ENCODE peak calls at places on chromosome 2, in six cellular contexts. One of them, this sample, is unnamed.

GRCh38 chr2:20530520-20530919 is 83.6 kb downstream of the RHOB start:
- DNase-seq in fibroblast of the aortic adventitia: no peak
- DNase-seq in SK-N-SH: no peak
- DNase-seq in ovary: no peak
- DNase-seq in small intestine: no peak
- DNase-seq in lower leg skin: no peak
- DNase-seq in this sample: no peak

GRCh38 chr2:172083725-172084483 is 1.4 kb upstream of the DLX1 start:
- DNase-seq in fibroblast of the aortic adventitia: no peak
- DNase-seq in SK-N-SH: peak; percentile 30
- DNase-seq in ovary: no peak
- DNase-seq in small intestine: no peak
- DNase-seq in lower leg skin: no peak
- DNase-seq in this sample: no peak

GRCh38 chr2:147172493-147173185 is 672.2 kb upstream of the ACVR2A start:
- DNase-seq in fibroblast of the aortic adventitia: no peak
- DNase-seq in SK-N-SH: no peak
- DNase-seq in ovary: no peak
- DNase-seq in small intestine: no peak
- DNase-seq in lower leg skin: no peak
- DNase-seq in this sample: peak; percentile 60

GRCh38 chr2:130372833-130373807 is 17.3 kb downstream of the PTPN18 start:
- DNase-seq in fibroblast of the aortic adventitia: no peak
- DNase-seq in SK-N-SH: no peak
- DNase-seq in ovary: no peak
- DNase-seq in small intestine: no peak
- DNase-seq in lower leg skin: peak; percentile 86
- DNase-seq in this sample: no peak

GRCh38 chr2:145854039-145854755 is 1334.3 kb upstream of the ZEB2 start:
- DNase-seq in fibroblast of the aortic adventitia: no peak
- DNase-seq in SK-N-SH: no peak
- DNase-seq in ovary: no peak
- DNase-seq in small intestine: no peak
- DNase-seq in lower leg skin: no peak
- DNase-seq in this sample: no peak

GRCh38 chr2:216221806-216222205 is 112.7 kb downstream of the XRCC5 start:
- DNase-seq in fibroblast of the aortic adventitia: peak; percentile 42
- DNase-seq in SK-N-SH: no peak
- DNase-seq in ovary: no peak
- DNase-seq in small intestine: no peak
- DNase-seq in lower leg skin: no peak
- DNase-seq in this sample: peak; percentile 47

GRCh38 chr2:108573070-108573469 is 38.8 kb downstream of the LIMS1 start:
- DNase-seq in fibroblast of the aortic adventitia: peak; percentile 94
- DNase-seq in SK-N-SH: no peak
- DNase-seq in ovary: no peak
- DNase-seq in small intestine: no peak
- DNase-seq in lower leg skin: no peak
- DNase-seq in this sample: peak; percentile 71

GRCh38 chr2:215784371-215784783 is 229.0 kb downstream of the MREG start:
- DNase-seq in fibroblast of the aortic adventitia: peak; percentile 98
- DNase-seq in SK-N-SH: peak; percentile 22
- DNase-seq in ovary: no peak
- DNase-seq in small intestine: no peak
- DNase-seq in lower leg skin: no peak
- DNase-seq in this sample: no peak

GRCh38 chr2:102117488-102117887 is 25.1 kb upstream of the IL1R1 start:
- DNase-seq in fibroblast of the aortic adventitia: peak; percentile 37
- DNase-seq in SK-N-SH: no peak
- DNase-seq in ovary: no peak
- DNase-seq in small intestine: no peak
- DNase-seq in lower leg skin: no peak
- DNase-seq in this sample: no peak

GRCh38 chr2:42929985-42930581 is 137.7 kb upstream of the HAAO start:
- DNase-seq in fibroblast of the aortic adventitia: peak; percentile 94
- DNase-seq in SK-N-SH: no peak
- DNase-seq in ovary: no peak
- DNase-seq in small intestine: no peak
- DNase-seq in lower leg skin: no peak
- DNase-seq in this sample: no peak

GRCh38 chr2:177247693-177248262 is 16.7 kb downstream of the NFE2L2 start:
- DNase-seq in fibroblast of the aortic adventitia: no peak
- DNase-seq in SK-N-SH: no peak
- DNase-seq in ovary: no peak
- DNase-seq in small intestine: no peak
- DNase-seq in lower leg skin: peak; percentile 61
- DNase-seq in this sample: no peak

GRCh38 chr2:49687873-49688272 is 533.6 kb upstream of the FSHR start:
- DNase-seq in fibroblast of the aortic adventitia: no peak
- DNase-seq in SK-N-SH: no peak
- DNase-seq in ovary: no peak
- DNase-seq in small intestine: no peak
- DNase-seq in lower leg skin: no peak
- DNase-seq in this sample: peak; percentile 4

GRCh38 chr2:73894877-73895276 is 2.1 kb downstream of the ACTG2 start:
- DNase-seq in fibroblast of the aortic adventitia: no peak
- DNase-seq in SK-N-SH: no peak
- DNase-seq in ovary: no peak
- DNase-seq in small intestine: no peak
- DNase-seq in lower leg skin: peak; percentile 63
- DNase-seq in this sample: no peak

GRCh38 chr2:98835831-98836385 is 100.1 kb downstream of the CRACDL start:
- DNase-seq in fibroblast of the aortic adventitia: no peak
- DNase-seq in SK-N-SH: no peak
- DNase-seq in ovary: no peak
- DNase-seq in small intestine: peak; percentile 40
- DNase-seq in lower leg skin: no peak
- DNase-seq in this sample: no peak

GRCh38 chr2:116680537-116680936 is 1134.0 kb upstream of the DDX18 start:
- DNase-seq in fibroblast of the aortic adventitia: no peak
- DNase-seq in SK-N-SH: no peak
- DNase-seq in ovary: no peak
- DNase-seq in small intestine: no peak
- DNase-seq in lower leg skin: no peak
- DNase-seq in this sample: no peak

GRCh38 chr2:168907940-168908662 is 7.0 kb downstream of the G6PC2 start:
- DNase-seq in fibroblast of the aortic adventitia: no peak
- DNase-seq in SK-N-SH: no peak
- DNase-seq in ovary: no peak
- DNase-seq in small intestine: no peak
- DNase-seq in lower leg skin: no peak
- DNase-seq in this sample: no peak

GRCh38 chr2:48339451-48339850 is 190.5 kb upstream of the STON1 start:
- DNase-seq in fibroblast of the aortic adventitia: peak; percentile 36
- DNase-seq in SK-N-SH: no peak
- DNase-seq in ovary: no peak
- DNase-seq in small intestine: no peak
- DNase-seq in lower leg skin: no peak
- DNase-seq in this sample: peak; percentile 6

GRCh38 chr2:84901593-84902120 is 3.8 kb upstream of the TMSB10 start:
- DNase-seq in fibroblast of the aortic adventitia: peak; percentile 51
- DNase-seq in SK-N-SH: no peak
- DNase-seq in ovary: no peak
- DNase-seq in small intestine: no peak
- DNase-seq in lower leg skin: no peak
- DNase-seq in this sample: no peak

GRCh38 chr2:223753940-223754339 is 83.4 kb downstream of the AP1S3 start:
- DNase-seq in fibroblast of the aortic adventitia: no peak
- DNase-seq in SK-N-SH: no peak
- DNase-seq in ovary: no peak
- DNase-seq in small intestine: no peak
- DNase-seq in lower leg skin: no peak
- DNase-seq in this sample: no peak

GRCh38 chr2:181876614-181877063 is 14.9 kb upstream of the ITPRID2 start:
- DNase-seq in fibroblast of the aortic adventitia: peak; percentile 54
- DNase-seq in SK-N-SH: no peak
- DNase-seq in ovary: no peak
- DNase-seq in small intestine: peak; percentile 72
- DNase-seq in lower leg skin: no peak
- DNase-seq in this sample: peak; percentile 96

GRCh38 chr2:1605659-1606400 is 138.5 kb downstream of the PXDN start:
- DNase-seq in fibroblast of the aortic adventitia: peak; percentile 18
- DNase-seq in SK-N-SH: peak; percentile 64
- DNase-seq in ovary: no peak
- DNase-seq in small intestine: no peak
- DNase-seq in lower leg skin: peak; percentile 86
- DNase-seq in this sample: peak; percentile 45

GRCh38 chr2:98433363-98433964 is 11.2 kb upstream of the INPP4A start:
- DNase-seq in fibroblast of the aortic adventitia: no peak
- DNase-seq in SK-N-SH: no peak
- DNase-seq in ovary: no peak
- DNase-seq in small intestine: no peak
- DNase-seq in lower leg skin: no peak
- DNase-seq in this sample: no peak

GRCh38 chr2:129762386-129763189 is 216.9 kb upstream of the RAB6C start:
- DNase-seq in fibroblast of the aortic adventitia: no peak
- DNase-seq in SK-N-SH: no peak
- DNase-seq in ovary: no peak
- DNase-seq in small intestine: no peak
- DNase-seq in lower leg skin: peak; percentile 80
- DNase-seq in this sample: no peak

DNA sequence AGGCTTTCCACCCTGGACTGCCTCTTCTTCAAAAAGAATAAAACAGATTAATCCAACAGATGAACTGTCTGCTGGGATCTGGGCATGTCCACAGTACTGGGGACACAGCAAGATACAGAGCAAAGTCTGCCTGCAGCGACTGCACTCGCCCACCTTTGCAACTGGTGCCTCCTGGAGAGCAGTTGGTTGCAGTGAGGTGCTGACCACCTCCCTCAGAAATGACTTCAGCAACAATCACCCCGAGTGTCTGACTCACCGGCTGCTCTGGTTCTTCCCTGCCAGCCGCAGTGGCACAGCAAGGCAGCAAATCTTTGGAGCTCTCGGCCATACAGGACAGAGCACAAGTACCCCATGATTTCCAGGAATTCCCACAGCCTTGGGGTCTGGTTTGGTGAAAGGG is 179.7 kb downstream of the ANAPC1 start:
- DNase-seq in fibroblast of the aortic adventitia: peak; percentile 47
- DNase-seq in SK-N-SH: no peak
- DNase-seq in ovary: no peak
- DNase-seq in small intestine: no peak
- DNase-seq in lower leg skin: peak; percentile 79
- DNase-seq in this sample: peak; percentile 84
- H3K4me3 ChIP-seq in fibroblast of the aortic adventitia: no peak overlapping the region
- H3K4me3 ChIP-seq in SK-N-SH: no peak overlapping the region
- H3K4me3 ChIP-seq in ovary: no peak overlapping the region
- H3K4me3 ChIP-seq in small intestine: no peak overlapping the region
- H3K4me3 ChIP-seq in lower leg skin: no peak overlapping the region
- H3K4me3 ChIP-seq in this sample: no peak overlapping the region

DNA sequence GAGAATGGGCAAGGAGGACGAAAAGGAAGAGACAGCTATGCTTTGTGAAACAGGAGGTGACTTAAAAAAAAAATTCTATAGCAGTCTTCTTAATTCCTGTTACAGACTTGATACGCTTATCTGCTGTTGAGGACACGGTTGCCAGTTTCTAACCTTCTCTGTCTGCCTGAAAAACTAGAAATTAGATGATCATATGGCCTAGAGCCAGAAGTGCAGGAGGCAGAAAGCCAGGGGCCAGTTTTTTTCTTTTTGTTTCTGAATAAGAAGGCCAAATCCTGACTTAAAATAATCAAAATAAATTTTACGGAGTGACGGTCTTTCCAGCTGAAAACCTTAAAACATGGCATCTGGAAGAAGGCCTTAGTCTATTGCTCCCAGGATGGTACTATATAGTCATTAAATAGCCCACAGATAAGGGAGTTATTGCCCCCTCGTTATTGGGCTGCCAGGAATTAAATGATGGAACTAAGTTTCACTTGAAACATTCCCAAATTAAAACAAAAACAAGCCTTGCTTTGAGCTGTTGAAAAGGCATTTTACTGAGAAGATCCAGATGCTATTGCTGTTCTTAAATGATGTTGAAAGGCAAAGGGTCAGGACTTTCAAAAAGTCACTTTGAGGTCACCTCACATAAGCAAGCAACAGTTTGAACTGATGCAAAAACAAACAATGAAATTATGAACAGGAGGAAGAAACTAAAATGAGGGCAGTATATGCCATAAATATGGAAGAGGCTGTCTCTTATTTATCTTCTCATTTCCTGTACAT is 1.9 kb upstream of the AMMECR1L start:
- DNase-seq in fibroblast of the aortic adventitia: peak; percentile 36
- DNase-seq in SK-N-SH: no peak
- DNase-seq in ovary: peak; percentile 53
- DNase-seq in small intestine: no peak
- DNase-seq in lower leg skin: no peak
- DNase-seq in this sample: no peak
- H3K4me3 ChIP-seq in fibroblast of the aortic adventitia: peak overlapping the region; percentile 55
- H3K4me3 ChIP-seq in SK-N-SH: peak overlapping the region; percentile 50
- H3K4me3 ChIP-seq in ovary: peak overlapping the region; percentile 65
- H3K4me3 ChIP-seq in small intestine: peak overlapping the region; percentile 10
- H3K4me3 ChIP-seq in lower leg skin: no peak overlapping the region
- H3K4me3 ChIP-seq in this sample: peak overlapping the region; percentile 36

GRCh38 chr2:8798393-8798792 is 39.0 kb downstream of the KIDINS220 start:
- DNase-seq in fibroblast of the aortic adventitia: no peak
- DNase-seq in SK-N-SH: no peak
- DNase-seq in ovary: no peak
- DNase-seq in small intestine: no peak
- DNase-seq in lower leg skin: no peak
- DNase-seq in this sample: no peak

GRCh38 chr2:8799004-8799403 is 38.4 kb downstream of the KIDINS220 start:
- DNase-seq in fibroblast of the aortic adventitia: no peak
- DNase-seq in SK-N-SH: no peak
- DNase-seq in ovary: no peak
- DNase-seq in small intestine: no peak
- DNase-seq in lower leg skin: no peak
- DNase-seq in this sample: no peak

GRCh38 chr2:8796315-8796848 is 41.0 kb downstream of the KIDINS220 start:
- DNase-seq in fibroblast of the aortic adventitia: no peak
- DNase-seq in SK-N-SH: no peak
- DNase-seq in ovary: no peak
- DNase-seq in small intestine: no peak
- DNase-seq in lower leg skin: no peak
- DNase-seq in this sample: no peak

GRCh38 chr2:8796878-8797550 is 40.4 kb downstream of the KIDINS220 start:
- DNase-seq in fibroblast of the aortic adventitia: no peak
- DNase-seq in SK-N-SH: no peak
- DNase-seq in ovary: no peak
- DNase-seq in small intestine: no peak
- DNase-seq in lower leg skin: no peak
- DNase-seq in this sample: no peak

DNA sequence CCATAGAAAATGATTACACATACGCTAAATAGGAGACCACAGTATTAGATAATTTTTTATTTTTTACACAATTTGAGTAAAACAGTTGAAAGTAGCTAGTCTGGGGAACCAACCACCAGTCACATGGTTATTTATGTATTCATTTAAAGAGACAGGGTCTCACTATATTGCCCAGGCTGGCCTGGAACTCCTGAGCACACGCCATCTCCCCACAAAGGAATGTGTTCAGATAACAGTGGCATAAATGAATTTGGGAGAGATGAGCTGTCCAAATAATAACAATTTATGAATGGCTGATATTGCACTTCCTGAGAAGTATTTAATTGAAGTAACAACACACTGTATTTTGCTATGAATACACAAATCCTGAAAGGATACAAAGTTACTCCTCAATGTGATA is 39.7 kb downstream of the KIDINS220 start:
- DNase-seq in fibroblast of the aortic adventitia: peak; percentile 14
- DNase-seq in SK-N-SH: no peak
- DNase-seq in ovary: no peak
- DNase-seq in small intestine: no peak
- DNase-seq in lower leg skin: no peak
- DNase-seq in this sample: no peak
- H3K4me3 ChIP-seq in fibroblast of the aortic adventitia: no peak overlapping the region
- H3K4me3 ChIP-seq in SK-N-SH: no peak overlapping the region
- H3K4me3 ChIP-seq in ovary: no peak overlapping the region
- H3K4me3 ChIP-seq in small intestine: no peak overlapping the region
- H3K4me3 ChIP-seq in lower leg skin: no peak overlapping the region
- H3K4me3 ChIP-seq in this sample: no peak overlapping the region

GRCh38 chr2:61356261-61356957 is 114.5 kb downstream of the USP34 start:
- DNase-seq in fibroblast of the aortic adventitia: peak; percentile 42
- DNase-seq in SK-N-SH: no peak
- DNase-seq in ovary: no peak
- DNase-seq in small intestine: no peak
- DNase-seq in lower leg skin: no peak
- DNase-seq in this sample: peak; percentile 38
- H3K4me3 ChIP-seq in fibroblast of the aortic adventitia: no peak overlapping the region
- H3K4me3 ChIP-seq in SK-N-SH: no peak overlapping the region
- H3K4me3 ChIP-seq in ovary: no peak overlapping the region
- H3K4me3 ChIP-seq in small intestine: no peak overlapping the region
- H3K4me3 ChIP-seq in lower leg skin: no peak overlapping the region
- H3K4me3 ChIP-seq in this sample: no peak overlapping the region

This sample was measured in epithelial cell of esophagus.